ENCODE peak calls at places on chromosomes 13 and 19, in six cellular contexts. One of them, this sample, is unnamed.

GRCh38 chr13:23656637-23657036 is 86.4 kb downstream of the TNFRSF19 start:
- DNase-seq in HT1080: no peak
- DNase-seq in brain microvascular endothelial cell: peak
- DNase-seq in stimulated activated CD4-positive, alpha-beta T cell treated with anti-CD3 and anti-CD28 coated beads, Interleukin-2, amount 100 ng/mL, for 48 hours: no peak
- DNase-seq in gastrocnemius medialis: no peak
- DNase-seq in MCF 10A: no peak
- DNase-seq in this sample: no peak

GRCh38 chr13:23440821-23441608 is 7.5 kb upstream of the SACS start:
- DNase-seq in brain microvascular endothelial cell: no peak
- DNase-seq in HT1080: peak
- DNase-seq in gastrocnemius medialis: peak
- DNase-seq in stimulated activated CD4-positive, alpha-beta T cell treated with anti-CD3 and anti-CD28 coated beads, Interleukin-2, amount 100 ng/mL, for 48 hours: no peak
- DNase-seq in MCF 10A: no peak
- DNase-seq in this sample: peak

GRCh38 chr19:34220472-34221063 is 33.8 kb upstream of the GARRE1 start:
- DNase-seq in HT1080: peak
- DNase-seq in MCF 10A: peak
- DNase-seq in brain microvascular endothelial cell: peak
- DNase-seq in gastrocnemius medialis: no peak
- DNase-seq in stimulated activated CD4-positive, alpha-beta T cell treated with anti-CD3 and anti-CD28 coated beads, Interleukin-2, amount 100 ng/mL, for 48 hours: peak
- DNase-seq in this sample: no peak

GRCh38 chr19:40224342-40225148 is 1.9 kb downstream of the CCNP start:
- DNase-seq in HT1080: no peak
- DNase-seq in stimulated activated CD4-positive, alpha-beta T cell treated with anti-CD3 and anti-CD28 coated beads, Interleukin-2, amount 100 ng/mL, for 48 hours: no peak
- DNase-seq in MCF 10A: peak
- DNase-seq in gastrocnemius medialis: no peak
- DNase-seq in brain microvascular endothelial cell: no peak
- DNase-seq in this sample: no peak

GRCh38 chr13:99873141-99873540 is 98.4 kb downstream of the ZIC5 start:
- DNase-seq in HT1080: no peak
- DNase-seq in brain microvascular endothelial cell: no peak
- DNase-seq in MCF 10A: no peak
- DNase-seq in stimulated activated CD4-positive, alpha-beta T cell treated with anti-CD3 and anti-CD28 coated beads, Interleukin-2, amount 100 ng/mL, for 48 hours: no peak
- DNase-seq in gastrocnemius medialis: no peak
- DNase-seq in this sample: no peak

GRCh38 chr13:22047082-22047784 is 376.4 kb downstream of the FGF9 start:
- DNase-seq in stimulated activated CD4-positive, alpha-beta T cell treated with anti-CD3 and anti-CD28 coated beads, Interleukin-2, amount 100 ng/mL, for 48 hours: no peak
- DNase-seq in MCF 10A: no peak
- DNase-seq in brain microvascular endothelial cell: no peak
- DNase-seq in gastrocnemius medialis: no peak
- DNase-seq in HT1080: no peak
- DNase-seq in this sample: peak

GRCh38 chr19:43353606-43354304 is at the start of gene CD177:
- DNase-seq in MCF 10A: no peak
- DNase-seq in HT1080: no peak
- DNase-seq in brain microvascular endothelial cell: no peak
- DNase-seq in stimulated activated CD4-positive, alpha-beta T cell treated with anti-CD3 and anti-CD28 coated beads, Interleukin-2, amount 100 ng/mL, for 48 hours: no peak
- DNase-seq in gastrocnemius medialis: no peak
- DNase-seq in this sample: no peak

GRCh38 chr19:400976-401835 is 7.7 kb downstream of the C2CD4C start:
- DNase-seq in brain microvascular endothelial cell: no peak
- DNase-seq in stimulated activated CD4-positive, alpha-beta T cell treated with anti-CD3 and anti-CD28 coated beads, Interleukin-2, amount 100 ng/mL, for 48 hours: no peak
- DNase-seq in MCF 10A: no peak
- DNase-seq in gastrocnemius medialis: no peak
- DNase-seq in HT1080: no peak
- DNase-seq in this sample: no peak

GRCh38 chr19:1855828-1856255 is 7.5 kb downstream of the KLF16 start:
- DNase-seq in gastrocnemius medialis: no peak
- DNase-seq in MCF 10A: no peak
- DNase-seq in HT1080: no peak
- DNase-seq in stimulated activated CD4-positive, alpha-beta T cell treated with anti-CD3 and anti-CD28 coated beads, Interleukin-2, amount 100 ng/mL, for 48 hours: no peak
- DNase-seq in brain microvascular endothelial cell: no peak
- DNase-seq in this sample: no peak

GRCh38 chr19:29715695-29716581 is 877 bp upstream of the C19orf12 start:
- DNase-seq in MCF 10A: peak
- DNase-seq in stimulated activated CD4-positive, alpha-beta T cell treated with anti-CD3 and anti-CD28 coated beads, Interleukin-2, amount 100 ng/mL, for 48 hours: no peak
- DNase-seq in HT1080: peak
- DNase-seq in brain microvascular endothelial cell: no peak
- DNase-seq in gastrocnemius medialis: no peak
- DNase-seq in this sample: no peak

GRCh38 chr19:50537769-50538230 is 24.1 kb upstream of the ASPDH start:
- DNase-seq in gastrocnemius medialis: no peak
- DNase-seq in HT1080: peak
- DNase-seq in brain microvascular endothelial cell: peak
- DNase-seq in stimulated activated CD4-positive, alpha-beta T cell treated with anti-CD3 and anti-CD28 coated beads, Interleukin-2, amount 100 ng/mL, for 48 hours: peak
- DNase-seq in MCF 10A: peak
- DNase-seq in this sample: peak

GRCh38 chr19:49863254-49863934 is 4.0 kb downstream of the PNKP start:
- DNase-seq in stimulated activated CD4-positive, alpha-beta T cell treated with anti-CD3 and anti-CD28 coated beads, Interleukin-2, amount 100 ng/mL, for 48 hours: no peak
- DNase-seq in HT1080: no peak
- DNase-seq in MCF 10A: no peak
- DNase-seq in gastrocnemius medialis: no peak
- DNase-seq in brain microvascular endothelial cell: no peak
- DNase-seq in this sample: no peak

GRCh38 chr19:7435602-7436001 is 53.2 kb downstream of the PEX11G start:
- DNase-seq in HT1080: no peak
- DNase-seq in gastrocnemius medialis: no peak
- DNase-seq in MCF 10A: no peak
- DNase-seq in brain microvascular endothelial cell: no peak
- DNase-seq in stimulated activated CD4-positive, alpha-beta T cell treated with anti-CD3 and anti-CD28 coated beads, Interleukin-2, amount 100 ng/mL, for 48 hours: no peak
- DNase-seq in this sample: no peak

GRCh38 chr13:33349314-33349995 is 63.9 kb upstream of the STARD13 start:
- DNase-seq in MCF 10A: no peak
- DNase-seq in gastrocnemius medialis: peak
- DNase-seq in HT1080: no peak
- DNase-seq in stimulated activated CD4-positive, alpha-beta T cell treated with anti-CD3 and anti-CD28 coated beads, Interleukin-2, amount 100 ng/mL, for 48 hours: no peak
- DNase-seq in brain microvascular endothelial cell: peak
- DNase-seq in this sample: peak

GRCh38 chr19:38304866-38305429 is 897 bp downstream of the C19orf33 start:
- DNase-seq in brain microvascular endothelial cell: no peak
- DNase-seq in gastrocnemius medialis: no peak
- DNase-seq in MCF 10A: peak
- DNase-seq in stimulated activated CD4-positive, alpha-beta T cell treated with anti-CD3 and anti-CD28 coated beads, Interleukin-2, amount 100 ng/mL, for 48 hours: no peak
- DNase-seq in HT1080: no peak
- DNase-seq in this sample: peak

GRCh38 chr13:100423375-100423774 is 165.2 kb downstream of the GGACT start:
- DNase-seq in brain microvascular endothelial cell: no peak
- DNase-seq in HT1080: peak
- DNase-seq in stimulated activated CD4-positive, alpha-beta T cell treated with anti-CD3 and anti-CD28 coated beads, Interleukin-2, amount 100 ng/mL, for 48 hours: no peak
- DNase-seq in gastrocnemius medialis: no peak
- DNase-seq in MCF 10A: peak
- DNase-seq in this sample: no peak

GRCh38 chr13:77979721-77980377 is 61.2 kb upstream of the EDNRB start:
- DNase-seq in brain microvascular endothelial cell: no peak
- DNase-seq in gastrocnemius medialis: no peak
- DNase-seq in MCF 10A: no peak
- DNase-seq in HT1080: no peak
- DNase-seq in stimulated activated CD4-positive, alpha-beta T cell treated with anti-CD3 and anti-CD28 coated beads, Interleukin-2, amount 100 ng/mL, for 48 hours: no peak
- DNase-seq in this sample: no peak

GRCh38 chr13:76764429-76764828 is 121.8 kb downstream of the KCTD12 start:
- DNase-seq in brain microvascular endothelial cell: peak
- DNase-seq in gastrocnemius medialis: peak
- DNase-seq in MCF 10A: peak
- DNase-seq in stimulated activated CD4-positive, alpha-beta T cell treated with anti-CD3 and anti-CD28 coated beads, Interleukin-2, amount 100 ng/mL, for 48 hours: no peak
- DNase-seq in HT1080: peak
- DNase-seq in this sample: no peak

GRCh38 chr19:46967578-46968018 is 52.0 kb upstream of the NPAS1 start:
- DNase-seq in brain microvascular endothelial cell: no peak
- DNase-seq in stimulated activated CD4-positive, alpha-beta T cell treated with anti-CD3 and anti-CD28 coated beads, Interleukin-2, amount 100 ng/mL, for 48 hours: no peak
- DNase-seq in gastrocnemius medialis: peak
- DNase-seq in HT1080: no peak
- DNase-seq in MCF 10A: no peak
- DNase-seq in this sample: peak

GRCh38 chr19:34365463-34366401 is 736 bp downstream of the GPI start:
- DNase-seq in HT1080: no peak
- DNase-seq in gastrocnemius medialis: no peak
- DNase-seq in stimulated activated CD4-positive, alpha-beta T cell treated with anti-CD3 and anti-CD28 coated beads, Interleukin-2, amount 100 ng/mL, for 48 hours: no peak
- DNase-seq in MCF 10A: peak
- DNase-seq in brain microvascular endothelial cell: no peak
- DNase-seq in this sample: no peak

GRCh38 chr19:30447276-30447870 is 75.2 kb downstream of the ZNF536 start:
- DNase-seq in HT1080: no peak
- DNase-seq in brain microvascular endothelial cell: no peak
- DNase-seq in MCF 10A: no peak
- DNase-seq in stimulated activated CD4-positive, alpha-beta T cell treated with anti-CD3 and anti-CD28 coated beads, Interleukin-2, amount 100 ng/mL, for 48 hours: no peak
- DNase-seq in gastrocnemius medialis: no peak
- DNase-seq in this sample: no peak

GRCh38 chr19:17076539-17076919 is 952 bp downstream of the MYO9B start:
- DNase-seq in stimulated activated CD4-positive, alpha-beta T cell treated with anti-CD3 and anti-CD28 coated beads, Interleukin-2, amount 100 ng/mL, for 48 hours: no peak
- DNase-seq in gastrocnemius medialis: no peak
- DNase-seq in HT1080: no peak
- DNase-seq in MCF 10A: peak
- DNase-seq in brain microvascular endothelial cell: no peak
- DNase-seq in this sample: no peak

GRCh38 chr13:112057736-112058518 is 9.0 kb upstream of the SOX1 start:
- DNase-seq in brain microvascular endothelial cell: no peak
- DNase-seq in MCF 10A: no peak
- DNase-seq in gastrocnemius medialis: no peak
- DNase-seq in stimulated activated CD4-positive, alpha-beta T cell treated with anti-CD3 and anti-CD28 coated beads, Interleukin-2, amount 100 ng/mL, for 48 hours: no peak
- DNase-seq in HT1080: no peak
- DNase-seq in this sample: no peak

GRCh38 chr19:51708811-51709210 is 15.0 kb downstream of the HAS1 start:
- DNase-seq in stimulated activated CD4-positive, alpha-beta T cell treated with anti-CD3 and anti-CD28 coated beads, Interleukin-2, amount 100 ng/mL, for 48 hours: no peak
- DNase-seq in HT1080: no peak
- DNase-seq in MCF 10A: no peak
- DNase-seq in gastrocnemius medialis: no peak
- DNase-seq in brain microvascular endothelial cell: no peak
- DNase-seq in this sample: no peak

GRCh38 chr13:101144808-101145419 is 271.4 kb downstream of the NALCN start:
- DNase-seq in gastrocnemius medialis: no peak
- DNase-seq in stimulated activated CD4-positive, alpha-beta T cell treated with anti-CD3 and anti-CD28 coated beads, Interleukin-2, amount 100 ng/mL, for 48 hours: peak
- DNase-seq in brain microvascular endothelial cell: peak
- DNase-seq in HT1080: peak
- DNase-seq in MCF 10A: peak
- DNase-seq in this sample: peak

GRCh38 chr19:12555456-12555930 is 4.2 kb upstream of the ZNF564 start:
- DNase-seq in HT1080: no peak
- DNase-seq in stimulated activated CD4-positive, alpha-beta T cell treated with anti-CD3 and anti-CD28 coated beads, Interleukin-2, amount 100 ng/mL, for 48 hours: no peak
- DNase-seq in brain microvascular endothelial cell: no peak
- DNase-seq in gastrocnemius medialis: no peak
- DNase-seq in MCF 10A: no peak
- DNase-seq in this sample: no peak

This sample was measured in RCC 7860.